ENCODE peak calls at places on chromosomes 3 and 15, in seven cellular contexts. R is CD8-positive, alpha-beta T cell; A is amniotic stem cell; B is mucosa of descending colon; E is A172; I is activated CD4-positive, alpha-beta T cell treated with anti-CD3 and anti-CD28 coated beads for 48 hours; H is T-helper 17 cell. N is an unnamed sample.

GRCh38 chr15:84899750-84900149 is 15.3 kb downstream of the SLC28A1 start:
- DNase-seq in R (no peak), A (no peak), B (no peak), E (no peak), I (no peak), H (no peak), N (no peak)

GRCh38 chr15:92714071-92714456 is 58.5 kb upstream of the FAM174B start:
- DNase-seq in R (no peak), A (no peak), B (no peak), E (peak), I (no peak), H (no peak), N (peak)

GRCh38 chr15:40685376-40685775 is 9.6 kb upstream of the RAD51 start:
- DNase-seq in R (no peak), A (no peak), B (no peak), E (no peak), I (no peak), H (no peak), N (no peak)

GRCh38 chr15:74387988-74388955 is 20.8 kb upstream of the CYP11A1 start:
- DNase-seq in R (no peak), A (no peak), B (peak), E (peak), I (no peak), H (no peak), N (no peak)

GRCh38 chr3:11159421-11159904 is 5.2 kb downstream of the HRH1 start:
- DNase-seq in R (no peak), A (no peak), B (no peak), E (peak), I (no peak), H (no peak), N (peak)

GRCh38 chr15:92073044-92073785 is 219.7 kb downstream of the SLCO3A1 start:
- DNase-seq in R (no peak), A (no peak), B (no peak), E (no peak), I (no peak), H (no peak), N (peak)

GRCh38 chr15:94230436-94230885 is 900 bp upstream of the MCTP2 start:
- DNase-seq in R (no peak), A (no peak), B (no peak), E (no peak), I (no peak), H (no peak), N (no peak)

GRCh38 chr3:177498037-177498857 is 301.0 kb upstream of the TBL1XR1 start:
- DNase-seq in R (no peak), A (no peak), B (no peak), E (peak), I (no peak), H (no peak), N (no peak)

GRCh38 chr15:97501291-97501690 is 459.2 kb upstream of the ARRDC4 start:
- DNase-seq in R (no peak), A (no peak), B (no peak), E (no peak), I (no peak), H (no peak), N (no peak)

GRCh38 chr15:69126054-69126469 is 34.4 kb upstream of the GLCE start:
- DNase-seq in R (no peak), A (no peak), B (no peak), E (peak), I (no peak), H (no peak), N (peak)

GRCh38 chr15:32730677-32731654 is 13.2 kb downstream of the GREM1 start:
- DNase-seq in R (no peak), A (no peak), B (peak), E (no peak), I (peak), H (no peak), N (no peak)

GRCh38 chr15:92100751-92101150 is 247.2 kb downstream of the SLCO3A1 start:
- DNase-seq in R (no peak), A (no peak), B (no peak), E (no peak), I (no peak), H (no peak), N (no peak)

GRCh38 chr3:98784666-98785600 is 21.8 kb downstream of the ST3GAL6 start:
- DNase-seq in R (no peak), A (peak), B (no peak), E (peak), I (no peak), H (no peak), N (peak)

GRCh38 chr15:98039596-98039995 is 79.1 kb downstream of the ARRDC4 start:
- DNase-seq in R (no peak), A (no peak), B (no peak), E (no peak), I (no peak), H (no peak), N (no peak)

N was measured in AG10803.